ENCODE peak calls at places on chromosomes 3 and 15, in seven cellular contexts. W is breast epithelium; I is heart left ventricle; T is tibial artery; D is Calu3; B is AG04450; C is activated CD8-positive, alpha-beta T cell treated with anti-CD3 and anti-CD28 coated beads for 36 hours. Q is an unnamed sample.
A peak's percentile ranks its signal among the peaks of the same experiment; 100 is the strongest.

GRCh38 chr3:126293370-126294082 is 63.7 kb downstream of the KLF15 start:
- DNase-seq in W (peak; percentile 13), I (peak; percentile 65), T (peak; percentile 38), D (no peak), B (no peak), C (no peak), Q (peak; percentile 84)

GRCh38 chr15:40103124-40103858 is 5.4 kb downstream of the BMF start:
- DNase-seq in W (peak; percentile 96), I (peak; percentile 92), T (peak; percentile 87), D (peak; percentile 82), B (no peak), C (no peak), Q (peak; percentile 87)

GRCh38 chr15:93041159-93041547 is 47.9 kb downstream of the RGMA start:
- DNase-seq in W (no peak), I (peak; percentile 28), T (no peak), D (no peak), B (no peak), C (no peak), Q (peak; percentile 34)

GRCh38 chr3:72678892-72679291 is 169.4 kb downstream of the SHQ1 start:
- DNase-seq in W (peak; percentile 68), I (no peak), T (no peak), D (peak; percentile 8), B (no peak), C (peak; percentile 21), Q (no peak)

GRCh38 chr3:20240154-20240883 is 54.3 kb upstream of the SGO1 start:
- DNase-seq in W (no peak), I (no peak), T (no peak), D (no peak), B (no peak), C (no peak), Q (no peak)

GRCh38 chr3:53604232-53604631 is 109.8 kb downstream of the CACNA1D start:
- DNase-seq in W (no peak), I (no peak), T (no peak), D (no peak), B (no peak), C (no peak), Q (no peak)

GRCh38 chr3:126851934-126852333 is 131.0 kb upstream of the PLXNA1 start:
- DNase-seq in W (no peak), I (no peak), T (no peak), D (no peak), B (no peak), C (no peak), Q (no peak)

GRCh38 chr15:32717290-32718081 is at the start of gene GREM1:
- DNase-seq in W (no peak), I (no peak), T (no peak), D (no peak), B (no peak), C (no peak), Q (no peak)

GRCh38 chr3:49017978-49018706 is at the start of gene DALRD3:
- DNase-seq in W (peak; percentile 47), I (peak; percentile 78), T (peak; percentile 68), D (peak; percentile 75), B (no peak), C (peak; percentile 71), Q (peak; percentile 79)

GRCh38 chr3:125398952-125399351 is 23.8 kb upstream of the ZNF148 start:
- DNase-seq in W (no peak), I (no peak), T (no peak), D (peak; percentile 14), B (no peak), C (no peak), Q (no peak)

GRCh38 chr15:70741677-70742293 is 21.6 kb downstream of the UACA start:
- DNase-seq in W (no peak), I (no peak), T (no peak), D (peak; percentile 6), B (no peak), C (no peak), Q (no peak)

DNA sequence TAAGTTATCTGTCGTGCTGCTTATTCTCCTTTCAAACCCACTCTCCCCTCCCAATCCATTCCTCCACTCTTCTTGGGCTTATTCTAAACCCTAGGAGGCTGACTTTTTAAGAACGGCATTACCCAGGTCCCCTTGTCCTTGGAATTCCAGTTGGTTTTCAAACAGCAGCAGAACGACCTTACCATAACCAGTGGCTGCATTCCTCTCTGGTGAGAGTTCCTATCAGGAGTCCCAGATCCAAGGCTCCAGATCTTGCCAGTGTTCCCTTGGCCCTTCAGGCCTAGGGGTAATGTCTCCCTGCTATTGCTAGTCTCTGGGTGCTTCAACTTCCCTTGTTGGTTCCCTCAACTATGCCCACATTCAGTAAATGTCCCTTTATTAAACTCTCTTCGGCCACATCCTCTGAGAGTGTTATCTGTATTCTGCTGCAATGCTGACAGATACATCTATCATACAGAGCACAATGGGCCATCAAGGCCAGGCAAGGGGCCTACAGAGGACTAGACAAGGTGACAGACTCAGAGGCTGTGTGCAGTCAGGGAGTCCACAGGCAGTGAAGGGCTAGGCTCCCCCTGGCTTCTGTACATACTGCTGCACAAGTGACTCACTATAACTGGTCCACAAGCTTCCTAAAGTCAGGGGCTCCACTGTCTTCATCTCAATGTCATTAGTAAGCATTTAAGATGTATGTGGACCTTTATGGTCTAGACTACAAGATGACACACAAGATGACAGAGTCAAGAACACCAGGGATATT is 10.1 kb downstream of the LYSMD2 start:
- DNase-seq in W (no peak), I (no peak), T (no peak), D (no peak), B (no peak), C (peak; percentile 52), Q (no peak)
- TF ChIP-seq CTCF in W (no peak), I (peak; percentile 28), T (no peak), D (no peak), B (peak; percentile 44), C (no peak), Q (no peak)

GRCh38 chr3:47664519-47664918 is 85.9 kb upstream of the CSPG5 start:
- DNase-seq in W (no peak), I (no peak), T (no peak), D (no peak), B (no peak), C (no peak), Q (no peak)
- TF ChIP-seq CTCF in W (no peak), I (no peak), T (no peak), D (peak; percentile 15), B (peak; percentile 26), C (no peak), Q (no peak)

GRCh38 chr15:56286213-56286612 is 42.5 kb upstream of the RFX7 start:
- DNase-seq in W (no peak), I (no peak), T (no peak), D (peak; percentile 50), B (no peak), C (peak; percentile 5), Q (no peak)
- TF ChIP-seq CTCF in W (no peak), I (no peak), T (no peak), D (peak; percentile 75), B (peak; percentile 18), C (no peak), Q (no peak)

GRCh38 chr3:196076721-196077120 is 5.2 kb downstream of the TFRC start:
- DNase-seq in W (no peak), I (no peak), T (no peak), D (no peak), B (no peak), C (no peak), Q (no peak)
- TF ChIP-seq CTCF in W (no peak), I (no peak), T (no peak), D (no peak), B (no peak), C (no peak), Q (no peak)

GRCh38 chr15:75363786-75364185 is 4.6 kb downstream of the MAN2C1 start:
- DNase-seq in W (no peak), I (no peak), T (no peak), D (no peak), B (no peak), C (no peak), Q (no peak)
- TF ChIP-seq CTCF in W (no peak), I (no peak), T (no peak), D (no peak), B (no peak), C (no peak), Q (no peak)